ENCODE peak calls at places on chromosomes 2 and 18, in five cellular contexts. Q, P, N, U and D are unnamed samples.

GRCh38 chr2:8567469-8568108 is 114.3 kb upstream of the ID2 start:
- DNase-seq in Q (no peak), P (no peak), N (peak), U (no peak), D (no peak)

GRCh38 chr2:147027451-147027850 is 817.4 kb upstream of the ACVR2A start:
- DNase-seq in Q (no peak), P (no peak), N (no peak), U (no peak), D (no peak)

GRCh38 chr2:63851912-63852311 is 10.2 kb downstream of the UGP2 start:
- DNase-seq in Q (no peak), P (no peak), N (no peak), U (no peak), D (no peak)

GRCh38 chr2:241821460-241822263 is 12.7 kb downstream of the NEU4 start:
- DNase-seq in Q (no peak), P (no peak), N (no peak), U (no peak), D (no peak)

GRCh38 chr2:7609556-7610323 is 692.5 kb downstream of the RNF144A start:
- DNase-seq in Q (no peak), P (no peak), N (no peak), U (no peak), D (no peak)

GRCh38 chr2:231297108-231297908 is 98.2 kb upstream of the B3GNT7 start:
- DNase-seq in Q (peak), P (peak), N (peak), U (peak), D (peak)

GRCh38 chr2:208064220-208064951 is 39.1 kb upstream of the PLEKHM3 start:
- DNase-seq in Q (peak), P (peak), N (peak), U (no peak), D (peak)

GRCh38 chr18:62777814-62778213 is 62.5 kb downstream of the PHLPP1 start:
- DNase-seq in Q (no peak), P (no peak), N (peak), U (no peak), D (no peak)

GRCh38 chr2:216694201-216694825 is 1.0 kb downstream of the IGFBP5 start:
- DNase-seq in Q (no peak), P (peak), N (no peak), U (no peak), D (no peak)

GRCh38 chr2:42795871-42796301 is 3.5 kb upstream of the HAAO start:
- DNase-seq in Q (no peak), P (peak), N (peak), U (no peak), D (no peak)

GRCh38 chr18:3623769-3624545 is 174.0 kb downstream of the TGIF1 start:
- DNase-seq in Q (peak), P (peak), N (peak), U (peak), D (no peak)

GRCh38 chr2:183186296-183186695 is 62.1 kb downstream of the NUP35 start:
- DNase-seq in Q (no peak), P (no peak), N (peak), U (no peak), D (no peak)

GRCh38 chr2:120736202-120736954 is 710 bp downstream of the GLI2 start:
- DNase-seq in Q (no peak), P (peak), N (no peak), U (peak), D (no peak)

GRCh38 chr18:27185025-27185763 is at the start of gene CHST9:
- DNase-seq in Q (no peak), P (peak), N (no peak), U (no peak), D (no peak)

GRCh38 chr2:128425731-128426620 is 107.3 kb upstream of the HS6ST1 start:
- DNase-seq in Q (no peak), P (no peak), N (peak), U (no peak), D (no peak)

GRCh38 chr2:226970362-226970761 is 134.5 kb downstream of the RHBDD1 start:
- DNase-seq in Q (no peak), P (no peak), N (no peak), U (no peak), D (no peak)

GRCh38 chr2:226971029-226971584 is 135.3 kb downstream of the RHBDD1 start:
- DNase-seq in Q (no peak), P (no peak), N (no peak), U (no peak), D (no peak)

GRCh38 chr2:226973821-226974220 is 138.0 kb downstream of the RHBDD1 start:
- DNase-seq in Q (no peak), P (no peak), N (no peak), U (no peak), D (no peak)

GRCh38 chr2:226969412-226969811 is 133.6 kb downstream of the RHBDD1 start:
- DNase-seq in Q (no peak), P (no peak), N (peak), U (no peak), D (no peak)

GRCh38 chr2:226971770-226972169 is 135.9 kb downstream of the RHBDD1 start:
- DNase-seq in Q (no peak), P (no peak), N (no peak), U (no peak), D (no peak)
- H3K9ac ChIP-seq in Q (no peak), P (no peak), N (no peak), U (no peak), D (no peak)

DNA sequence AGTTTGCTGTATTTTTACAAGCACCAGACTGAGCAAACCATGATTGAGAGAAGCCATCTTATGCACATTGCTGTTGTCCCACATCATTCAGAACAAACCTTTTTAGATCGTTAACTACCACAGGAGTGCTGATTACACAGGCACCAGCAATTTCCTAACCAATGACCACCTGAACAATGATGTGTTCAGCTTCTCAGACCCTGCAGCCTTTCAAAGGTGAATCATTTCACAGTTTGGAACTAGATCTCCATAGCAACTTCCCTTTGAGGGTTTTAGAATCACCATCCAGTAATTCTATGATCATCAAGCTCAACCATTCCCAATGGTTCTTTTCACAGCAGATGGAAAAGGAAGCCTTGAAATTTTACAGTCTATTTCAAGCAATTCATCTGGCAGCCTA is 71.4 kb downstream of the OLA1 start:
- DNase-seq in Q (no peak), P (peak), N (peak), U (no peak), D (no peak)
- H3K9ac ChIP-seq in Q (no peak), P (peak), N (no peak), U (no peak), D (no peak)

GRCh38 chr2:218276986-218277755 is 6.9 kb downstream of the PNKD start:
- DNase-seq in Q (no peak), P (no peak), N (no peak), U (no peak), D (no peak)
- H3K9ac ChIP-seq in Q (no peak), P (no peak), N (no peak), U (no peak), D (no peak)

GRCh38 chr2:197308635-197309368 is 1.8 kb downstream of the ANKRD44 start:
- DNase-seq in Q (no peak), P (no peak), N (no peak), U (no peak), D (no peak)
- H3K9ac ChIP-seq in Q (no peak), P (no peak), N (no peak), U (peak), D (peak)

DNA sequence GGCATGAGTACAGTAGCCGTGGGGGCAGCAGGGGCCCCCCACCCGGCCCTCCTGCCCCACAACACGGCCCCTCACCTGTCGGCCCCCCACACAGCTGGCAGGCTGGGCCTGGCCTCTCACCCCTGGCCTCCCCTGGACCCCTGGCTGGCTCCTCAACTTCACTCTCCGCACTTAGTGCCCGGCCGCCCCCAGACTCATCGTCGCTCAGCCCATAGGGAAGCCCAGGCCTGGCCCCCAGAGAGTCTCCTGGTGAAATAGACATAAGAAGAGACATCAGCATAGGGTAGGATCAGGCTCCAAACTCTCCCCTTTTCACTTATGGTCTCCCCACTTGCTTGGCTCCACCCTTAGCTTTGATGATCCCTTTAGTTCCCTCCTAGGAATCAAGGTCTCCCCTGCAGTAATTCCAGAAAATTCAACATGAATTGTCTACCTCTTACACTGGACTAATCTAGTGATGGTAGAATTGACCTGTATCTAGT is 1.7 kb downstream of the ZNF513 start:
- DNase-seq in Q (no peak), P (no peak), N (no peak), U (no peak), D (no peak)
- H3K9ac ChIP-seq in Q (peak), P (no peak), N (no peak), U (peak), D (no peak)

GRCh38 chr2:197431858-197432257 is 3.0 kb downstream of the SF3B1 start:
- DNase-seq in Q (no peak), P (no peak), N (no peak), U (no peak), D (no peak)
- H3K9ac ChIP-seq in Q (peak), P (no peak), N (no peak), U (no peak), D (peak)